ENCODE peak calls at places on chromosomes 1 and 21, in five cellular contexts. T, C, Q, S and Y are unnamed samples.

GRCh38 chr1:211738709-211739301 is 63.4 kb upstream of the NEK2 start:
- DNase-seq in T (no peak), C (no peak), Q (no peak), S (no peak), Y (no peak)

GRCh38 chr1:231395051-231395995 is 26.8 kb downstream of the EGLN1 start:
- DNase-seq in T (peak), C (no peak), Q (peak), S (peak), Y (no peak)

GRCh38 chr1:151455966-151456365 is 3.3 kb downstream of the POGZ start:
- DNase-seq in T (no peak), C (no peak), Q (no peak), S (no peak), Y (no peak)

GRCh38 chr1:1306661-1307260 is 969 bp downstream of the ACAP3 start:
- DNase-seq in T (no peak), C (no peak), Q (no peak), S (no peak), Y (no peak)

GRCh38 chr1:168031627-168032026 is 94.8 kb upstream of the MPC2 start:
- DNase-seq in T (no peak), C (no peak), Q (no peak), S (no peak), Y (no peak)

GRCh38 chr1:230066036-230066435 is 1.0 kb upstream of the GALNT2 start:
- DNase-seq in T (no peak), C (no peak), Q (no peak), S (no peak), Y (no peak)

GRCh38 chr1:227774721-227775665 is 39.8 kb downstream of the SNAP47 start:
- DNase-seq in T (peak), C (no peak), Q (no peak), S (no peak), Y (no peak)

GRCh38 chr1:48203287-48203900 is 19.1 kb upstream of the SLC5A9 start:
- DNase-seq in T (peak), C (no peak), Q (no peak), S (no peak), Y (no peak)

DNA sequence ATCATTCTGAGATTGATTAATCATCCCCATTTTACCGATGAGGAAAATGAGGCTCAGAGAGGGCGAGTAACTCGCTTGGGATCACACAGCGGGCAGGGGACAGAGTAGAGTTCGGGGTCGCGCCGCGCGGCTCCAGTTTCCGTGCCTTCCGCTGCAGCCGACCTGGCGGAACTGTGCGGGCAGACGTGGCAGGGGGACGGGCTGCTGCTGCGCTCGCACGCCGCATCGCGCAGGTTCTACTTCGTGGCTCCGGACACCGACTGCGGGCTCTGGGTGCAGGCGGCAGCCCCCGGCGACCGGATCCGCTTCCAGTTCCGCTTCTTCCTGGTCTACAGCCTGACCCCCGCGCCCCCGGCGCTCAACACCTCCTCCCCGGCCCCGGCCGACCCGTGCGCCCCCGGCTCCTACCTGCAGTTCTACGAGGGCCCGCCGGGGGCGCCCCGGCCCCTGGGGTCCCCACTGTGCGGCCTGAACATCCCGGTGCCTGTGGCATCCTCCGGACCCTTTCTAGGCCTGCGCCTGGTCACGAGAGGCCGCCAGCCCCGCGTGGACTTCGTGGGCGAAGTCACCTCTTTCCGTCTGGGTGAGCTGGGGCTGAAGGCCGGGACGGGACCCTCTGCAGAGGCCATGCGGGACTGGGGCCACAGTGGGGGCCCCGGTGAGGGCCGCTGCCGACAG is 2.3 kb downstream of the LDLRAD2 start:
- DNase-seq in T (no peak), C (peak), Q (no peak), S (no peak), Y (no peak)
- H3K4me3 ChIP-seq in T (peak), C (no peak), Q (no peak), S (peak), Y (peak)

GRCh38 chr1:44409019-44409602 is 4.1 kb downstream of the RNF220 start:
- DNase-seq in T (no peak), C (no peak), Q (no peak), S (no peak), Y (no peak)
- H3K4me3 ChIP-seq in T (no peak), C (no peak), Q (no peak), S (no peak), Y (peak)

DNA sequence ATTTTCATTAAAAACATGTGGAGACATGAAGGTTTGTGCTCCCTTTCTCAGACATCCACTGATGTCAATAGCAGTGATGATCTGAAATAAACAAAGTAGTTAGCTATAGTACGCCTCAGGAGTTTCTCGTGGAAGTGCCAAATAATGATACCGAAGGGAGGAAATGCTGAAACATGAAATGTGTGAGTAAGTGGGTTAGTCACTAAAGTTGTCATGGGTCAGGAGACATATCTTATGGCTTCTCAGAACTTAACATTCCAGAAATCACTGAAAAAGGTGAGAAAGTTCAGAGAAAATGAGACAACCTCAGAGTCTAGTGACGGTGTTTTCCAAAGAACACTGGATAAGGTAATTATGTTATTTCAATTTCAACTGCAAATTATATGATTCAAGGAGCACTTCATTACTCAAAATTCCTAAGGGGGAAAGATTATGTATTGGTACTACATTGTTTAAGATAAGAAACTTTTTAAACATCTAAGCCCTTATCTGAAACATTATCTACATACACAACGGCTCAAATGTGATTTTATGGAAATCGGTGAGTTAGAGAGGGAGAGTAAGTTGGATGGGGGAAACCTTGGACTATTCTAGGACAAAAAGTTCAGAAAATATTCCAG is 20.6 kb downstream of the NIBAN1 start:
- DNase-seq in T (peak), C (no peak), Q (no peak), S (no peak), Y (no peak)
- H3K4me3 ChIP-seq in T (no peak), C (no peak), Q (no peak), S (no peak), Y (no peak)

GRCh38 chr21:31374430-31374829 is 30.4 kb upstream of the TIAM1 start:
- DNase-seq in T (no peak), C (no peak), Q (no peak), S (no peak), Y (no peak)

GRCh38 chr21:31372176-31372765 is 28.2 kb upstream of the TIAM1 start:
- DNase-seq in T (no peak), C (no peak), Q (no peak), S (no peak), Y (no peak)

GRCh38 chr21:31370281-31370892 is 26.3 kb upstream of the TIAM1 start:
- DNase-seq in T (no peak), C (no peak), Q (no peak), S (no peak), Y (no peak)

GRCh38 chr21:31371715-31372114 is 27.7 kb upstream of the TIAM1 start:
- DNase-seq in T (no peak), C (no peak), Q (no peak), S (no peak), Y (no peak)

DNA sequence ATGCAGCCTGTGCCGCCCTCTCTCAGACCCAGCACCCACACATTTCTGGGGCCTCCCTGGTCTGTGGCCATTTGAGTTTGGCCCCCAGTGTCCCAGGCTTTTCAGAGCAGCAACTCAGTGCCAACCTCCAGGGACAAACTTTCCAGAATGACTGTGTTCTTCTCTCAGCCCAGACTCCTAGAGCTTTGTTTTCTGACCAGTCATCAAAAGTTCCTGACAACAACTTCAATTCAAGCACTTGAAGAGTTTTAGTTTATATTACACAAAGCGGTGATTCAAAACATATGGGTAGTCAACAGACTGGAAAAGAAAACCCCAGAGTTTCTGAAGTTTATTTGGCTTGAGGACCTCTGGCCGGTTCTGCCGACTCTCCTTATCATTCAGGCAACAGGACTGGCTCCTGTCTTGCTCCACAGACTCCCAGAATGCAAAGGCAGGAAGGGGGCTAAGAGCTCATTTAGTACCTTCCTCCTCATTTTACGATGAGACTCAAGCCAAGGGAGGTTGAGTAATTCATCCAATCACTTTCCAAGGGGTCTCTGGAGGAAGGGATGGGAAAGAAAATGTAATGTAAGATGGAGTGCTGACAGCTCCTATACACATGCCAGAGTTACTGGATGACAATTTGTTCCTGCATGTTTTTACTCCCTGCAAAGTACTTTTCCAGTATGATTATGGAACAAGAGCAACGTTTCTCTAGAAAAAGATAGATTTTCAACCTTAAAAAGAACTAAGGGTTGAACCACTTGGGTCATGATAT is 27.0 kb upstream of the TIAM1 start:
- DNase-seq in T (peak), C (no peak), Q (no peak), S (peak), Y (no peak)
- H3K4me3 ChIP-seq in T (no peak), C (no peak), Q (no peak), S (no peak), Y (no peak)

GRCh38 chr1:54276617-54277450 is 76.9 kb downstream of the MRPL37 start:
- DNase-seq in T (no peak), C (no peak), Q (peak), S (no peak), Y (no peak)
- H3K4me3 ChIP-seq in T (no peak), C (no peak), Q (no peak), S (no peak), Y (no peak)

GRCh38 chr1:39272791-39273071 is 68.2 kb downstream of the MACF1 start:
- DNase-seq in T (no peak), C (no peak), Q (no peak), S (no peak), Y (no peak)

GRCh38 chr1:39270368-39270767 is 65.9 kb downstream of the MACF1 start:
- DNase-seq in T (no peak), C (no peak), Q (peak), S (no peak), Y (no peak)

GRCh38 chr1:39277876-39278275 is 73.4 kb downstream of the MACF1 start:
- DNase-seq in T (no peak), C (no peak), Q (no peak), S (no peak), Y (no peak)

GRCh38 chr1:39272027-39272790 is 67.7 kb downstream of the MACF1 start:
- DNase-seq in T (peak), C (no peak), Q (peak), S (no peak), Y (no peak)

GRCh38 chr1:39275836-39276507 is 71.5 kb downstream of the MACF1 start:
- DNase-seq in T (no peak), C (no peak), Q (no peak), S (no peak), Y (no peak)
- H3K4me3 ChIP-seq in T (no peak), C (no peak), Q (no peak), S (no peak), Y (no peak)

GRCh38 chr1:45544530-45544929 is 6.1 kb upstream of the AKR1A1 start:
- DNase-seq in T (no peak), C (no peak), Q (no peak), S (no peak), Y (no peak)

GRCh38 chr1:45542591-45542990 is 8.0 kb upstream of the AKR1A1 start:
- DNase-seq in T (no peak), C (no peak), Q (peak), S (no peak), Y (no peak)

GRCh38 chr1:45543599-45544417 is 6.8 kb upstream of the AKR1A1 start:
- DNase-seq in T (no peak), C (no peak), Q (peak), S (no peak), Y (peak)

GRCh38 chr1:45545019-45545493 is 5.6 kb upstream of the AKR1A1 start:
- DNase-seq in T (no peak), C (no peak), Q (no peak), S (no peak), Y (no peak)

DNA sequence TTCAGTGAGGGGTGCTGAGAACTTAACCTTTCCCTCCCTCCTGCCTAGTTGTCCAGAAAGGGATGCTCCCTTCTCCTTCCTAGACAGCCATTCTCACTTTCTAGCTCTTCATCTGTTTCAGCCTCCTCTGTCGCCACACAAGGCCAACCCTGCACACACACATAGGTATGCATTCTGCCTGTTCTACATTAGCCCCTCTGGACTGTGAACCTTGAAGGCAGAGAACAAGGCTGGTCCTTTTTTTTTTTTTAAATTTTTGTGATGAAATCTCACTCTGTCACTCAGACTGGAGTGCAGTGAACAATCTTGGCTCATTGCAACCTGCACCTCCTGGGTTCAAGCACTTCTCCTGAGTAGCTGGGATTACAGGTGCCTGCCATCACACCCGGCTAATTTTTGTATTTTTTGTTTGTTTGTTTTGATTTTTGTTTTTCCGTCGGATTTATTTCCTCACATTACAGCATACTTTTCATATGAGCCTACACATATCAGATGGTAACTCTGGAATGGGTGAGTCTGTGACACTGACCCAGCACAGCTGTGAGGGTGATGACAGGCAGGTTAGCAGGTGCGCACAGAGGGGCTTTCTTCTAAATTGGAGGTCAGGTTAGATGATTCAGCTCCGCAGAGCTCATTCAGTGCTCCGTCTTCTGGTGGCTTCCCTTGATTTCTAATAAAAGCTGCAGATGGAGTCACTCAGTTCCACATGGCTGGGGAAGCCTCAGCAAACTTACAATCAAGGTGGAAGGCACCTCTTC is 4.9 kb upstream of the AKR1A1 start:
- DNase-seq in T (no peak), C (no peak), Q (no peak), S (no peak), Y (no peak)
- H3K4me3 ChIP-seq in T (no peak), C (no peak), Q (no peak), S (no peak), Y (no peak)